ENCODE peak calls at places on chromosomes 6 and 20, in four cellular contexts. V is tibial nerve, K is SK-N-SH, H is osteoblast. U is an unnamed sample.
A peak's percentile ranks its signal among the peaks of the same experiment; 100 is the strongest.

GRCh38 chr20:62621251-62622110 is 20.8 kb upstream of the SLCO4A1 start:
- DNase-seq in K (no peak), H (no peak), V (no peak), U (no peak)

GRCh38 chr6:135540207-135540877 is 42.8 kb upstream of the AHI1 start:
- DNase-seq in H (no peak), K (no peak), V (no peak), U (no peak)

GRCh38 chr6:89286516-89286915 is 28.6 kb downstream of the GABRR2 start:
- DNase-seq in K (no peak), V (no peak), H (no peak), U (no peak)

GRCh38 chr20:36975085-36975829 is 23.7 kb upstream of the SAMHD1 start:
- DNase-seq in K (no peak), H (no peak), V (no peak), U (no peak)

GRCh38 chr6:166381733-166382499 is 824 bp downstream of the MPC1 start:
- DNase-seq in V (peak; percentile 41), K (peak; percentile 78), H (peak; percentile 87), U (no peak)

GRCh38 chr6:10945845-10946244 is 59.0 kb downstream of the SYCP2L start:
- DNase-seq in H (no peak), V (no peak), K (no peak), U (no peak)

GRCh38 chr20:39849664-39850063 is 839.4 kb downstream of the MAFB start:
- DNase-seq in H (peak; percentile 78), V (peak; percentile 61), K (peak; percentile 70), U (peak; percentile 85)

GRCh38 chr20:189611-190010 is at the start of gene DEFB128:
- DNase-seq in H (no peak), V (no peak), K (no peak), U (no peak)

GRCh38 chr6:169131356-169131755 is 122.3 kb downstream of the THBS2 start:
- DNase-seq in V (no peak), K (no peak), H (no peak), U (no peak)

GRCh38 chr6:170114187-170114945 is 176.5 kb downstream of the DLL1 start:
- DNase-seq in K (peak; percentile 6), H (no peak), V (no peak), U (no peak)

GRCh38 chr6:159981591-159982245 is 12.8 kb downstream of the IGF2R start:
- DNase-seq in H (peak; percentile 91), V (no peak), K (no peak), U (no peak)

GRCh38 chr20:48682529-48683385 is 145.0 kb downstream of the PREX1 start:
- DNase-seq in K (peak; percentile 93), H (peak; percentile 97), V (peak; percentile 57), U (peak; percentile 89)

GRCh38 chr6:148831064-148831463 is 84.2 kb downstream of the UST start:
- DNase-seq in V (no peak), K (no peak), H (no peak), U (no peak)

GRCh38 chr20:46076806-46077205 is 13.0 kb downstream of the NCOA5 start:
- DNase-seq in V (no peak), H (no peak), K (no peak), U (no peak)

GRCh38 chr6:111805511-111806181 is 67.6 kb downstream of the FYN start:
- DNase-seq in H (no peak), V (no peak), K (no peak), U (peak; percentile 60)

GRCh38 chr6:106149472-106150069 is 63.4 kb downstream of the PRDM1 start:
- DNase-seq in V (no peak), K (no peak), H (peak; percentile 46), U (no peak)

GRCh38 chr20:19314619-19315018 is 102.2 kb downstream of the SLC24A3 start:
- DNase-seq in H (no peak), V (no peak), K (no peak), U (no peak)

GRCh38 chr20:37989601-37990001 is 43.7 kb downstream of the TTI1 start:
- DNase-seq in H (no peak), K (no peak), V (no peak), U (no peak)

GRCh38 chr20:40650707-40651106 is 38.3 kb downstream of the MAFB start:
- DNase-seq in K (no peak), H (no peak), V (no peak), U (no peak)

GRCh38 chr6:108897371-108897770 is 49.1 kb downstream of the ARMC2 start:
- DNase-seq in H (no peak), V (no peak), K (no peak), U (no peak)

GRCh38 chr6:108895591-108895990 is 47.4 kb downstream of the ARMC2 start:
- DNase-seq in V (no peak), H (no peak), K (no peak), U (no peak)

DNA sequence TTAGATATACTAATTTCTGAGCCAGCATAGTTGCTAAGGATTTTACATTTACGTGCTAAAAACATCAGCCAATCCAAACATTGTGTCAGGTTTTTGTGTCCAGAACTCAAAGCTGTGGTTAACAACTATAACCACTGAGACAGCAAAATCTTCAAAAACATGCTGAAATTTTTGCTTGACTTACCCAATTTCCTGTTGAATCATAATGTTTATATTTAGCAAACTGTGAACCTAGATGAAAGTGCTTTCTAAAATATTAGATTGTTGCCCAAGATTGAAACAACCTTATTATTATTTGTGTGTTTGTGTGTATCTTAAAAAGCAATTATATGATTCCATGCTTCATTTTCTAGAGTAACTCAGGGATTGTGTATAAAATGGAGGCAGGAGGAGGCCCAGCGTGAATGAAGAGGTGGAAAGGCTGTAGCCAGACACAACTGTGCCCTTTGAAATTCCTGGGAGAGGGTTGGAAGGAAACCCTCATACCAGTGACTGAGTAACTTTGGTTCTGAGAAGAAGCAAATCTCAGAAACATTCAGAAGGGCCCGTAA is 48.0 kb downstream of the ARMC2 start:
- DNase-seq in V (no peak), K (no peak), H (peak; percentile 81), U (peak; percentile 86)
- H3K4me3 ChIP-seq in V (no peak overlapping the region), K (no peak overlapping the region), H (peak overlapping the region; percentile 17), U (no peak overlapping the region)

GRCh38 chr6:125985967-125986294 is 409 bp upstream of the TRMT11 start:
- DNase-seq in H (no peak), K (no peak), V (no peak), U (no peak)

GRCh38 chr6:125988280-125988679 is 1.9 kb downstream of the TRMT11 start:
- DNase-seq in K (no peak), V (no peak), H (no peak), U (no peak)

GRCh38 chr6:125985522-125985921 is 818 bp upstream of the TRMT11 start:
- DNase-seq in H (no peak), V (no peak), K (no peak), U (no peak)

GRCh38 chr6:125986295-125986955 is at the start of gene TRMT11:
- DNase-seq in V (peak; percentile 63), H (peak; percentile 95), K (peak; percentile 91), U (peak; percentile 53)

GRCh38 chr6:125986956-125987617 is 747 bp downstream of the TRMT11 start:
- DNase-seq in K (peak; percentile 9), V (no peak), H (peak; percentile 49), U (no peak)
- H3K4me3 ChIP-seq in K (peak overlapping the region; percentile 88), V (peak overlapping the region; percentile 93), H (peak overlapping the region; percentile 88), U (peak overlapping the region; percentile 97)

DNA sequence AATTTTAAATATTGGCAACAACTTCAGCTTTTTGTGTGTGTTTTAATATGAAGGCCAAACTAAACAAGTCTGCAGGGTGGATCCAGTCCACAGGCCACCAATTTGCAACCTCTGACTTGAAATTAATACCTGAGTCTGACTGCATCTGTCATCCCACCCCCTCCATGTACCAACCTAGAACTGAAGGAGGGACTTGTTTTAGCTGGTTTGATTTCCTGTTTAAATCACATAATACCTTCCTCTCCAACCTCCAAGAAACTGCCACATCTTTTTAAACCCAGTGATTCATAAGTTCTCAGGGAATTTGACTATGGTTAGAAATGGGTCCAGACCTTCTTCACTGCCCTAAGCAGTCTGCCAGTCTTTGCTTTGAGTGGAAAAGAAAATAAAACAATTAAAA is 21.6 kb downstream of the RNF8 start:
- DNase-seq in V (no peak), K (no peak), H (no peak), U (no peak)
- H3K4me3 ChIP-seq in V (no peak overlapping the region), K (no peak overlapping the region), H (no peak overlapping the region), U (no peak overlapping the region)

GRCh38 chr6:39867592-39867991 is 66.7 kb downstream of the MOCS1 start:
- DNase-seq in H (no peak), V (no peak), K (no peak), U (no peak)

GRCh38 chr6:39865011-39865888 is 69.0 kb downstream of the MOCS1 start:
- DNase-seq in K (peak; percentile 65), V (peak; percentile 87), H (peak; percentile 94), U (no peak)

GRCh38 chr6:39859025-39859424 is 66.8 kb downstream of the DAAM2 start:
- DNase-seq in K (no peak), V (no peak), H (no peak), U (no peak)

GRCh38 chr6:39861663-39862062 is 69.5 kb downstream of the DAAM2 start:
- DNase-seq in V (no peak), K (no peak), H (no peak), U (no peak)
- H3K4me3 ChIP-seq in V (no peak overlapping the region), K (no peak overlapping the region), H (no peak overlapping the region), U (no peak overlapping the region)